ENCODE peak calls at places on chromosomes 16 and 17, in ten cellular contexts. I is adrenal gland, L is AG10803, A is HFF-Myc, D is SK-N-SH, Z is GM12878, E is stomach, T is AG09309, S is A549, F is type B pancreatic cell. O is an unnamed sample.

GRCh38 chr17:80889897-80890550 is 101.6 kb upstream of the CHMP6 start:
- DNase-seq in T (no peak), A (no peak), S (no peak), L (no peak), D (no peak), Z (no peak), E (no peak), F (no peak), I (no peak), O (no peak)

GRCh38 chr17:39841202-39841601 is 22.9 kb downstream of the IKZF3 start:
- DNase-seq in D (no peak), A (no peak), E (no peak), F (no peak), I (no peak), Z (no peak), L (no peak), S (no peak), T (no peak), O (no peak)

GRCh38 chr17:1604831-1605528 is 23.7 kb downstream of the SLC43A2 start:
- DNase-seq in S (no peak), A (no peak), F (no peak), I (no peak), L (no peak), D (no peak), T (no peak), Z (no peak), E (peak; percentile 33), O (no peak)

GRCh38 chr16:87586201-87586782 is 16.0 kb upstream of the JPH3 start:
- DNase-seq in I (no peak), T (no peak), Z (no peak), E (no peak), S (no peak), D (no peak), L (no peak), F (no peak), A (no peak), O (no peak)

GRCh38 chr17:16477255-16477654 is 14.7 kb downstream of the LRRC75A start:
- DNase-seq in Z (no peak), D (no peak), I (peak; percentile 89), A (peak; percentile 84), S (peak; percentile 88), T (peak; percentile 39), E (no peak), F (no peak), L (peak; percentile 85), O (no peak)

GRCh38 chr17:79053251-79053925 is 21.2 kb upstream of the ENGASE start:
- DNase-seq in D (no peak), A (no peak), Z (no peak), L (peak; percentile 76), T (no peak), I (no peak), E (no peak), F (no peak), S (no peak), O (no peak)

GRCh38 chr16:89102035-89102776 is 8.6 kb downstream of the ACSF3 start:
- DNase-seq in F (no peak), T (no peak), E (no peak), A (no peak), L (no peak), I (no peak), Z (no peak), D (no peak), S (no peak), O (no peak)

GRCh38 chr17:27256225-27257030 is 37.5 kb upstream of the WSB1 start:
- DNase-seq in E (no peak), L (peak; percentile 78), Z (no peak), D (no peak), I (no peak), F (no peak), S (no peak), A (no peak), T (peak; percentile 77), O (no peak)

GRCh38 chr16:1414532-1415265 is at the start of gene UNKL:
- DNase-seq in F (no peak), L (peak; percentile 52), Z (no peak), D (peak; percentile 99), I (peak; percentile 74), T (no peak), A (no peak), E (peak; percentile 84), S (no peak), O (peak; percentile 86)

GRCh38 chr17:3907483-3908216 is 8.6 kb downstream of the P2RX1 start:
- DNase-seq in Z (no peak), I (no peak), L (no peak), A (no peak), E (no peak), D (no peak), T (no peak), S (no peak), F (no peak), O (no peak)
- TF ChIP-seq CTCF in Z (peak; percentile 55), I (peak; percentile 45), L (peak; percentile 24), A (peak; percentile 25), E (no peak), D (peak; percentile 35), T (peak; percentile 33), S (peak; percentile 52), F (no peak), O (no peak)

DNA sequence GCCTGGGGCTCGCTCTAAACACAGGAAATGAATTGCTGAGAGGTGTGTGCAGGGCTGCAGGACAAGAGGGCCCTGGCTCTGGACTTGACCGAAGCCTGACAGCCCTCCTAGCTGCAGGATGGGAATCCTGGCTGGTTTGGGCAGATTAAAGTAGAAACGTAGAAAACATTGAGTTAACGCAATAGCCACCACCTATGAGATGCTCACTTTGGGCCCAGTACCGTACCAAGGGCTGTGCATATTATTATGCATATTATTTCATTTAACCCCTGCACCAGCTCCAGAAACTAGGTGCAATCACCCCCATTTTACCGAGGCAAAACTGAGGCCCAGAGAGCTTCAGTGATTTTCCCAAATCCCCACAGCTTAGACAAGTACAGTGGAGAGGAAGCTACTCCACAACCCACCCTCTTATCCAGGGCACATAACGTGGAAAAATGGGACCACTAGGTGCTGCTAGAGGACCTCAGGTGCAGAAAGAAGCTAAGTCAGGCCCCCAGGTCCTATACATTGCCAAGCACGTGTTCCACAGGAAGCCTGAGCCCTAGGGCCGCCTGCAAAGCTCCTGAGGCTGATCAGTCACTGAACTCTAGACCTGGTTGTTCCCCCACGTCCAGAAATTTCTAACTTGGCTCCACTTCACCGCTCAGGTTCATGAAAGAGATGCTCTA is 79.2 kb downstream of the MYH11 start:
- DNase-seq in S (peak; percentile 74), L (peak; percentile 31), E (no peak), D (peak; percentile 32), A (peak; percentile 42), T (no peak), I (no peak), Z (no peak), F (no peak), O (peak; percentile 47)
- TF ChIP-seq CTCF in S (peak; percentile 77), L (peak; percentile 55), E (no peak), D (peak; percentile 40), A (peak; percentile 67), T (peak; percentile 73), I (peak; percentile 7), Z (peak; percentile 40), F (peak; percentile 45), O (no peak)

GRCh38 chr17:13746379-13746778 is 144.7 kb upstream of the HS3ST3A1 start:
- DNase-seq in S (no peak), A (no peak), T (no peak), F (no peak), D (peak; percentile 4), E (no peak), L (no peak), Z (no peak), I (no peak), O (no peak)

GRCh38 chr17:13740692-13741091 is 139.0 kb upstream of the HS3ST3A1 start:
- DNase-seq in Z (no peak), D (no peak), T (no peak), I (no peak), A (no peak), L (no peak), F (no peak), E (no peak), S (no peak), O (no peak)

GRCh38 chr17:13749566-13750235 is 148.0 kb upstream of the HS3ST3A1 start:
- DNase-seq in S (no peak), E (no peak), L (peak; percentile 71), F (no peak), A (no peak), D (no peak), T (no peak), Z (no peak), I (no peak), O (no peak)

GRCh38 chr17:13741744-13742143 is 140.0 kb upstream of the HS3ST3A1 start:
- DNase-seq in E (no peak), A (no peak), T (no peak), I (no peak), D (no peak), Z (no peak), F (no peak), L (no peak), S (no peak), O (no peak)

GRCh38 chr17:13743906-13744305 is 142.2 kb upstream of the HS3ST3A1 start:
- DNase-seq in A (no peak), S (no peak), F (no peak), L (no peak), T (no peak), E (no peak), I (no peak), D (no peak), Z (no peak), O (no peak)
- TF ChIP-seq CTCF in A (no peak), S (no peak), F (no peak), L (no peak), T (no peak), E (no peak), I (no peak), D (no peak), Z (no peak), O (no peak)

GRCh38 chr17:72097144-72097543 is 23.7 kb upstream of the SOX9 start:
- DNase-seq in Z (no peak), E (no peak), A (no peak), D (no peak), S (no peak), F (no peak), L (no peak), T (no peak), I (no peak), O (no peak)

GRCh38 chr17:72099919-72100318 is 20.9 kb upstream of the SOX9 start:
- DNase-seq in L (no peak), Z (no peak), F (no peak), S (no peak), A (no peak), I (no peak), E (no peak), T (no peak), D (no peak), O (no peak)

GRCh38 chr17:72101526-72101925 is 19.3 kb upstream of the SOX9 start:
- DNase-seq in I (no peak), D (no peak), Z (no peak), E (no peak), A (no peak), F (no peak), S (no peak), L (no peak), T (no peak), O (no peak)

GRCh38 chr17:72102366-72102765 is 18.5 kb upstream of the SOX9 start:
- DNase-seq in F (no peak), E (no peak), S (no peak), Z (no peak), L (no peak), I (no peak), T (no peak), A (no peak), D (no peak), O (no peak)

DNA sequence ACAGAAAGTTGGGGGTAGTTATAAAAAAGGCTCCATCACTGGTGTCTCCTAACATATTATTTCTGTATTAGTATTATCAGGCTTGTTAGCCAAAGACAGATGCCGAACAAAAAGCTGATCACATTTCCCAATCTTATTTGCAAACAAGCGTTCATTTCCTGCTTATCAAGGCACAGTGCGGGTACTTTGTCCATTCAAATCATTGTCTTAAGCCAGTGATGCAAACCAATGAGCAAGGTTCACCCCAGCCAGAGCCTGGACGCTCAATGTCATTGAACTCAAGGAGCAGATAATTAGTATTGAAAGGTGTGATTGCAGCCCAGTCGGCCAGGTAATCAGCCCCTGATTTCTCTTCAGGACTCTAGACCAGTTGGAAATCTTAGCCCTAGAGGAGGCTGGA is 20.4 kb upstream of the SOX9 start:
- DNase-seq in I (no peak), F (no peak), A (no peak), T (no peak), L (no peak), S (no peak), D (no peak), Z (no peak), E (no peak), O (no peak)
- TF ChIP-seq CTCF in I (no peak), F (no peak), A (no peak), T (no peak), L (no peak), S (no peak), D (no peak), Z (no peak), E (no peak), O (no peak)